ENCODE peak calls at places on chromosomes 5 and 9, in seven cellular contexts. I is posterior vena cava, A is GM13976, X is HT1080, F is body of pancreas, M is chondrocyte, J is hepatocyte. N is an unnamed sample.

GRCh38 chr9:99178912-99179872 is 42.5 kb downstream of the ALG2 start:
- DNase-seq in X (no peak), M (no peak), J (no peak), F (no peak), I (no peak), A (no peak), N (no peak)

GRCh38 chr5:32157078-32157477 is 17.0 kb downstream of the GOLPH3 start:
- DNase-seq in F (no peak), J (no peak), A (no peak), M (no peak), I (no peak), X (no peak), N (no peak)

GRCh38 chr5:95668216-95668615 is 14.6 kb downstream of the SPATA9 start:
- DNase-seq in M (no peak), A (no peak), I (no peak), X (no peak), F (no peak), J (no peak), N (no peak)

GRCh38 chr9:86978413-86978812 is 31.1 kb upstream of the GAS1 start:
- DNase-seq in M (no peak), J (no peak), I (no peak), F (no peak), A (no peak), X (no peak), N (no peak)

GRCh38 chr9:101578378-101578777 is 16.4 kb downstream of the PPP3R2 start:
- DNase-seq in F (no peak), J (no peak), A (no peak), I (no peak), M (no peak), X (peak; percentile 81), N (peak; percentile 12)

GRCh38 chr5:102090770-102091169 is 205.3 kb downstream of the SLCO4C1 start:
- DNase-seq in M (no peak), J (peak; percentile 74), F (peak; percentile 23), X (peak; percentile 41), I (no peak), A (peak; percentile 11), N (no peak)

GRCh38 chr5:142641681-142642080 is 44.2 kb downstream of the FGF1 start:
- DNase-seq in I (no peak), F (no peak), A (no peak), M (no peak), J (no peak), X (no peak), N (no peak)

GRCh38 chr9:115115117-115115880 is 2.7 kb downstream of the TNC start:
- DNase-seq in X (peak; percentile 18), I (no peak), F (no peak), J (no peak), M (no peak), A (no peak), N (no peak)

GRCh38 chr9:130185494-130186005 is 13.3 kb downstream of the NCS1 start:
- DNase-seq in X (no peak), A (no peak), J (no peak), F (no peak), I (no peak), M (no peak), N (no peak)

GRCh38 chr5:78766412-78766762 is 117.8 kb upstream of the LHFPL2 start:
- DNase-seq in J (peak; percentile 19), A (no peak), F (no peak), X (no peak), I (no peak), M (no peak), N (no peak)

GRCh38 chr9:71685394-71685793 is 82.9 kb downstream of the CEMIP2 start:
- DNase-seq in M (no peak), I (no peak), J (no peak), A (no peak), X (peak; percentile 67), F (no peak), N (no peak)

GRCh38 chr5:135245521-135246499 is 153.2 kb downstream of the MACROH2A1 start:
- DNase-seq in A (no peak), J (no peak), I (peak; percentile 58), M (no peak), X (peak; percentile 91), F (no peak), N (no peak)

GRCh38 chr9:93061260-93061751 is 2.8 kb downstream of the SUSD3 start:
- DNase-seq in I (no peak), J (no peak), M (no peak), X (no peak), F (no peak), A (no peak), N (no peak)

GRCh38 chr9:135582966-135583685 is 21.6 kb downstream of the PAEP start:
- DNase-seq in J (no peak), M (no peak), X (peak; percentile 65), F (no peak), A (peak; percentile 23), I (peak; percentile 53), N (no peak)